ENCODE peak calls at places on chromosomes 6 and 20, in seven cellular contexts. X, B, K, W, N, Q and P are unnamed samples.

GRCh38 chr6:3117912-3118352 is 579 bp upstream of the BPHL start:
- DNase-seq in X (no peak), B (no peak), K (no peak), W (no peak), N (no peak), Q (no peak), P (no peak)

GRCh38 chr6:30206799-30207618 is 6.2 kb downstream of the TRIM26 start:
- DNase-seq in X (no peak), B (peak), K (no peak), W (no peak), N (no peak), Q (no peak), P (peak)

GRCh38 chr6:41392249-41392648 is 56.8 kb downstream of the NCR2 start:
- DNase-seq in X (no peak), B (no peak), K (no peak), W (no peak), N (no peak), Q (no peak), P (no peak)

GRCh38 chr6:137391061-137391814 is 103.0 kb downstream of the OLIG3 start:
- DNase-seq in X (no peak), B (no peak), K (no peak), W (no peak), N (no peak), Q (no peak), P (no peak)

GRCh38 chr6:166197361-166197760 is 29.7 kb upstream of the TBXT start:
- DNase-seq in X (no peak), B (no peak), K (no peak), W (no peak), N (no peak), Q (no peak), P (no peak)

GRCh38 chr6:166353507-166353906 is 11.2 kb upstream of the SFT2D1 start:
- DNase-seq in X (no peak), B (no peak), K (no peak), W (no peak), N (no peak), Q (no peak), P (no peak)

GRCh38 chr6:167786859-167787675 is 39.6 kb upstream of the AFDN start:
- DNase-seq in X (no peak), B (no peak), K (no peak), W (no peak), N (no peak), Q (no peak), P (no peak)

GRCh38 chr6:16982827-16983226 is 119.0 kb upstream of the STMND1 start:
- DNase-seq in X (no peak), B (no peak), K (no peak), W (no peak), N (no peak), Q (no peak), P (no peak)

GRCh38 chr6:113632220-113632864 is 224.8 kb upstream of the MARCKS start:
- DNase-seq in X (no peak), B (peak), K (peak), W (peak), N (no peak), Q (no peak), P (peak)

GRCh38 chr6:133632206-133632605 is 256.7 kb upstream of the TCF21 start:
- DNase-seq in X (no peak), B (no peak), K (no peak), W (no peak), N (no peak), Q (no peak), P (no peak)

GRCh38 chr20:59605691-59606364 is 1.5 kb downstream of the PHACTR3 start:
- DNase-seq in X (no peak), B (no peak), K (no peak), W (no peak), N (peak), Q (no peak), P (no peak)

GRCh38 chr6:54579011-54579410 is 267.6 kb upstream of the FAM83B start:
- DNase-seq in X (no peak), B (no peak), K (no peak), W (no peak), N (no peak), Q (no peak), P (no peak)